ENCODE peak calls at places on chromosomes 4 and X, in nine cellular contexts. J is tibial artery; B is kidney epithelial cell; P is CD8-positive, alpha-beta memory T cell; M is BJ; O is SJSA1; E is esophagus squamous epithelium; S is colonic mucosa; X is GM12865. V is an unnamed sample.

GRCh38 chr4:75469896-75470295 is 44.3 kb downstream of the RCHY1 start:
- DNase-seq in J (no peak), B (no peak), P (no peak), M (no peak), O (no peak), E (no peak), S (no peak), X (no peak), V (no peak)

GRCh38 chrX:65828599-65828998 is 161.1 kb downstream of the MSN start:
- DNase-seq in J (no peak), B (no peak), P (no peak), M (no peak), O (no peak), E (no peak), S (no peak), X (no peak), V (no peak)

GRCh38 chr4:186068581-186069402 is at the start of gene TLR3:
- DNase-seq in J (no peak), B (peak), P (no peak), M (no peak), O (no peak), E (no peak), S (peak), X (no peak), V (no peak)

GRCh38 chrX:73916931-73917657 is 354.1 kb downstream of the CHIC1 start:
- DNase-seq in J (no peak), B (peak), P (no peak), M (peak), O (peak), E (no peak), S (no peak), X (no peak), V (no peak)

GRCh38 chr4:99383833-99384392 is 31.4 kb upstream of the ADH1C start:
- DNase-seq in J (peak), B (no peak), P (no peak), M (peak), O (no peak), E (no peak), S (no peak), X (no peak), V (no peak)

GRCh38 chr4:17265139-17265538 is 246.8 kb downstream of the QDPR start:
- DNase-seq in J (no peak), B (no peak), P (no peak), M (no peak), O (no peak), E (no peak), S (no peak), X (no peak), V (no peak)

GRCh38 chr4:174357321-174357720 is 73.6 kb downstream of the CEP44 start:
- DNase-seq in J (no peak), B (no peak), P (no peak), M (no peak), O (no peak), E (no peak), S (no peak), X (no peak), V (no peak)

GRCh38 chrX:118855681-118856310 is 32.2 kb downstream of the ZCCHC12 start:
- DNase-seq in J (no peak), B (no peak), P (no peak), M (no peak), O (no peak), E (no peak), S (no peak), X (no peak), V (no peak)

GRCh38 chr4:108384544-108384943 is 215.8 kb upstream of the LEF1 start:
- DNase-seq in J (no peak), B (no peak), P (no peak), M (no peak), O (no peak), E (no peak), S (no peak), X (no peak), V (no peak)

GRCh38 chrX:119030990-119031389 is 41.8 kb upstream of the CT47C1 start:
- DNase-seq in J (no peak), B (no peak), P (no peak), M (no peak), O (no peak), E (no peak), S (no peak), X (no peak), V (no peak)

GRCh38 chr4:143421609-143422008 is 84.9 kb downstream of the GAB1 start:
- DNase-seq in J (no peak), B (no peak), P (no peak), M (no peak), O (no peak), E (no peak), S (no peak), X (no peak), V (no peak)

GRCh38 chr4:74624351-74625151 is 169.8 kb downstream of the BTC start:
- DNase-seq in J (no peak), B (peak), P (no peak), M (peak), O (no peak), E (no peak), S (no peak), X (no peak), V (no peak)

GRCh38 chr4:165873298-165874071 is 448 bp downstream of the TLL1 start:
- DNase-seq in J (no peak), B (no peak), P (no peak), M (no peak), O (no peak), E (no peak), S (peak), X (peak), V (peak)

GRCh38 chr4:99617374-99617773 is 40.3 kb downstream of the C4orf54 start:
- DNase-seq in J (no peak), B (no peak), P (no peak), M (no peak), O (no peak), E (no peak), S (no peak), X (no peak), V (no peak)

GRCh38 chr4:87119965-87120364 is 100.5 kb downstream of the KLHL8 start:
- DNase-seq in J (no peak), B (no peak), P (no peak), M (no peak), O (no peak), E (no peak), S (no peak), X (peak), V (no peak)

GRCh38 chr4:129641179-129641578 is 545.2 kb downstream of the C4orf33 start:
- DNase-seq in J (no peak), B (peak), P (peak), M (no peak), O (peak), E (no peak), S (peak), X (peak), V (no peak)

GRCh38 chr4:78667764-78668163 is 108.4 kb upstream of the BMP2K start:
- DNase-seq in J (no peak), B (no peak), P (no peak), M (no peak), O (no peak), E (no peak), S (no peak), X (peak), V (no peak)

GRCh38 chrX:36787787-36788186 is 220.4 kb upstream of the FAM47C start:
- DNase-seq in J (no peak), B (no peak), P (no peak), M (no peak), O (no peak), E (no peak), S (no peak), X (no peak), V (no peak)

GRCh38 chrX:132071260-132071659 is 48.2 kb downstream of the STK26 start:
- DNase-seq in J (no peak), B (no peak), P (no peak), M (no peak), O (no peak), E (no peak), S (no peak), X (no peak), V (no peak)

GRCh38 chr4:4386296-4386735 is 586 bp upstream of the NSG1 start:
- DNase-seq in J (no peak), B (no peak), P (no peak), M (no peak), O (no peak), E (no peak), S (no peak), X (no peak), V (no peak)

GRCh38 chr4:28518781-28519180 is 1658.1 kb downstream of the STIM2 start:
- DNase-seq in J (no peak), B (no peak), P (no peak), M (no peak), O (no peak), E (no peak), S (no peak), X (no peak), V (no peak)

GRCh38 chr4:61992351-61992750 is 792.2 kb downstream of the ADGRL3 start:
- DNase-seq in J (no peak), B (no peak), P (no peak), M (no peak), O (no peak), E (no peak), S (no peak), X (no peak), V (no peak)

GRCh38 chr4:120694973-120695372 is 227.6 kb downstream of the PRDM5 start:
- DNase-seq in J (no peak), B (peak), P (no peak), M (no peak), O (no peak), E (no peak), S (peak), X (no peak), V (no peak)

GRCh38 chr4:177229331-177229730 is 80.3 kb upstream of the NEIL3 start:
- DNase-seq in J (no peak), B (no peak), P (no peak), M (no peak), O (no peak), E (no peak), S (no peak), X (no peak), V (no peak)

GRCh38 chr4:17523626-17524025 is 8.7 kb downstream of the CLRN2 start:
- DNase-seq in J (no peak), B (no peak), P (no peak), M (no peak), O (no peak), E (no peak), S (no peak), X (no peak), V (no peak)

GRCh38 chr4:77010841-77011354 is 61.3 kb downstream of the SEPTIN11 start:
- DNase-seq in J (no peak), B (no peak), P (no peak), M (no peak), O (no peak), E (no peak), S (no peak), X (no peak), V (no peak)

GRCh38 chrX:116417214-116417613 is 19.2 kb upstream of the SLC6A14 start:
- DNase-seq in J (no peak), B (no peak), P (no peak), M (no peak), O (no peak), E (no peak), S (no peak), X (no peak), V (no peak)

GRCh38 chrX:129193357-129193756 is 329.9 kb downstream of the SMARCA1 start:
- DNase-seq in J (no peak), B (no peak), P (no peak), M (no peak), O (no peak), E (no peak), S (peak), X (no peak), V (no peak)

GRCh38 chr4:183554878-183555585 is 50.2 kb downstream of the ING2 start:
- DNase-seq in J (no peak), B (no peak), P (no peak), M (no peak), O (no peak), E (no peak), S (no peak), X (no peak), V (no peak)

GRCh38 chr4:123936615-123937014 is 540.0 kb downstream of the SPRY1 start:
- DNase-seq in J (no peak), B (no peak), P (no peak), M (no peak), O (no peak), E (no peak), S (no peak), X (no peak), V (no peak)

GRCh38 chrX:22396408-22396807 is 123.7 kb downstream of the CBLL2 start:
- DNase-seq in J (no peak), B (no peak), P (no peak), M (no peak), O (no peak), E (no peak), S (no peak), X (no peak), V (no peak)

GRCh38 chr4:34269593-34269992 is 1974.7 kb downstream of the ARAP2 start:
- DNase-seq in J (no peak), B (no peak), P (no peak), M (no peak), O (no peak), E (no peak), S (no peak), X (no peak), V (no peak)

GRCh38 chr4:2254665-2255500 is 7.0 kb downstream of the MXD4 start:
- DNase-seq in J (peak), B (no peak), P (peak), M (no peak), O (no peak), E (no peak), S (peak), X (no peak), V (peak)

GRCh38 chr4:88660446-88661294 is 37.0 kb downstream of the NAP1L5 start:
- DNase-seq in J (no peak), B (no peak), P (no peak), M (peak), O (no peak), E (no peak), S (peak), X (no peak), V (no peak)

GRCh38 chr4:77454858-77455257 is 150.8 kb upstream of the CXCL13 start:
- DNase-seq in J (no peak), B (no peak), P (no peak), M (no peak), O (no peak), E (no peak), S (no peak), X (no peak), V (no peak)

GRCh38 chrX:136781180-136781797 is 557 bp upstream of the ARHGEF6 start:
- DNase-seq in J (no peak), B (no peak), P (no peak), M (no peak), O (no peak), E (no peak), S (no peak), X (no peak), V (no peak)

GRCh38 chrX:136779346-136779781 is 1.4 kb downstream of the ARHGEF6 start:
- DNase-seq in J (no peak), B (no peak), P (no peak), M (no peak), O (no peak), E (no peak), S (no peak), X (peak), V (peak)

GRCh38 chrX:136778914-136779313 is 1.8 kb downstream of the ARHGEF6 start:
- DNase-seq in J (no peak), B (no peak), P (no peak), M (no peak), O (no peak), E (no peak), S (no peak), X (no peak), V (no peak)

GRCh38 chrX:136780241-136780640 is 491 bp downstream of the ARHGEF6 start:
- DNase-seq in J (no peak), B (no peak), P (no peak), M (no peak), O (no peak), E (no peak), S (no peak), X (peak), V (no peak)

DNA sequence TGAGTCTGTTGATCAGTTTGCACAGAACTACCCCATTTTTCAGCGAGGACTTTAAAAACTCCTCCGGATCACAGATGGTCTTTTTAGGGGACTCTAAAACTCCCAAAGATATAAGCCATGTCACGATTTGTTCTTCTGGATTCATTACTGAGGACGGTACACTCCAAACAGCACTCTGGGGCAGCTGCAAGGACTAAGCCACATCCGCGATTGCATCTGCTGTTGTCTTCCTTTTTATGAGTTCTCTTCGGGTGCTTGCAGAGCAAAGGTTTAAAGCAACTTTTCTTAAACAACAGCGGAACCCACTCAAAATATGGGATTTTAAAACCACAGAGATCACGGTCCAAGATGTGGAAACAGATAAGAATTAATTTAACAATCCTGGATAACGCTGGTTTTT is at the start of gene ARHGEF6:
- DNase-seq in J (no peak), B (no peak), P (no peak), M (no peak), O (no peak), E (no peak), S (no peak), X (peak), V (no peak)
- H3K4me3 ChIP-seq in J (peak), B (no peak), P (peak), M (peak), O (peak), E (no peak), S (peak), X (peak), V (peak)

GRCh38 chr4:112153222-112153791 is 8.1 kb downstream of the FAM241A start:
- DNase-seq in J (no peak), B (no peak), P (no peak), M (no peak), O (no peak), E (no peak), S (no peak), X (no peak), V (no peak)
- H3K4me3 ChIP-seq in J (no peak), B (no peak), P (no peak), M (no peak), O (no peak), E (no peak), S (no peak), X (no peak), V (no peak)

GRCh38 chr4:53354012-53354722 is 11.7 kb downstream of the SCFD2 start:
- DNase-seq in J (no peak), B (no peak), P (no peak), M (no peak), O (no peak), E (no peak), S (no peak), X (no peak), V (no peak)
- H3K4me3 ChIP-seq in J (no peak), B (no peak), P (no peak), M (no peak), O (no peak), E (no peak), S (no peak), X (no peak), V (no peak)

DNA sequence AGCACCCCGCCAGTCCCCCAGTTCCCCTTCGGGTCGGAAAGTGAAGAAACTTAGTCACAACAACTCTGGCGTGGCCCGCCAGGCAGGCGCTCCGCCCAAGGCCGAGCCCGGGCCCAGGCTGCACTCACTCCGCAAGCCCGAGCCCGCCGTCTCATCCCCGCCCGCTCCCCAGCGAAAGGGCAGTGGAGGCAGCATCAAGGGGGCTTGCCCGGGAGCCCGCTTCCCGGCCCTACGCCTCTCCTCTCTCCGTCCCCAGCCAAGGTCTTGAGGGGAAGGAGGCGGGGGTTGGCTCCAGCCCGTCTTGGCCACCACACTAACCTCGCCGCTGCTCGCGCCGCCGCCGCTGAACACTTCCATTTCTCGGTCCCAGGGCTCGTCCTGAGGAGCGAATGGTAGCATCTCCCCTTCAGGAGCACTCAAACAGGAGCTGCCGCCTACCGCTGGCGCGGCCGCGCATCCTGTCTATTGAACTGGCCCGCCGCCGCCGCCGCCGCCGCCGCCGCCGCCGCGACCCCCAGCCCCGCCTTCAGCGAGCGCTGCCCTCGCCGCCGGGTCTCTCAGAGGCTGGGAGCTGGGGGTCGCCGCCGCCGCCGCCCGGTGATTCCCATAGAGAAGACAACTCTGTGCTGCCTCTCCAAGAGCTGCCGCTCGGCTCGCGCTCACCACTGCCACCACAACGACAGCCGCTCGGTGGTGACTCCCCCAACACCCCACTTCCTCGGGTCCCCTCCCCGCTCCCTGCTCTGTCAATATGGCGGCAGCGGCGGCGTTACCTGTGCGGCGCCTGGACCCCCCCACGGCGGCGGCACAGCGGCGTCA is at the start of gene RPS6KA6:
- DNase-seq in J (peak), B (no peak), P (no peak), M (no peak), O (peak), E (no peak), S (peak), X (no peak), V (peak)
- H3K4me3 ChIP-seq in J (peak), B (peak), P (no peak), M (peak), O (peak), E (peak), S (peak), X (no peak), V (peak)

GRCh38 chrX:71216446-71216845 is 6.6 kb upstream of the GJB1 start:
- DNase-seq in J (no peak), B (no peak), P (no peak), M (no peak), O (peak), E (no peak), S (peak), X (no peak), V (no peak)
- H3K4me3 ChIP-seq in J (no peak), B (no peak), P (no peak), M (no peak), O (no peak), E (no peak), S (peak), X (no peak), V (no peak)

V was measured in GM06990.